ENCODE peak calls at places on chromosomes 13 and 19, in ten cellular contexts. Q, B, G, X, W, Z, H, L, N and K are unnamed samples.

GRCh38 chr13:45928196-45928595 is 76.6 kb upstream of the SIAH3 start:
- DNase-seq in N (no peak), W (no peak), B (no peak), X (no peak), L (no peak), G (no peak), H (no peak), Q (no peak), Z (no peak), K (no peak)

GRCh38 chr13:27012482-27013197 is 159.0 kb downstream of the USP12 start:
- DNase-seq in W (peak), H (no peak), N (peak), Q (no peak), Z (peak), G (no peak), X (no peak), B (no peak), L (no peak), K (no peak)

GRCh38 chr19:15297416-15298224 is 34.7 kb downstream of the BRD4 start:
- DNase-seq in Q (no peak), G (no peak), N (no peak), L (no peak), X (no peak), Z (no peak), B (peak), W (peak), H (no peak), K (no peak)

GRCh38 chr13:88800505-88800904 is 1129.3 kb downstream of the SLITRK5 start:
- DNase-seq in N (no peak), X (no peak), L (no peak), B (no peak), Q (no peak), H (no peak), W (peak), G (no peak), Z (no peak), K (no peak)

GRCh38 chr19:29798783-29799182 is 13.0 kb upstream of the CCNE1 start:
- DNase-seq in X (no peak), B (no peak), N (no peak), G (no peak), Z (no peak), H (no peak), L (no peak), W (peak), Q (no peak), K (no peak)

GRCh38 chr13:33999830-34000605 is 182.1 kb downstream of the RFC3 start:
- DNase-seq in N (no peak), H (no peak), W (no peak), Z (no peak), L (no peak), X (no peak), B (no peak), Q (no peak), G (no peak), K (no peak)

GRCh38 chr19:29263305-29264080 is 50.5 kb upstream of the UQCRFS1 start:
- DNase-seq in G (no peak), Z (no peak), X (no peak), B (peak), Q (no peak), N (no peak), L (peak), H (peak), W (no peak), K (peak)

GRCh38 chr19:39986643-39987042 is 10.2 kb upstream of the ZNF546 start:
- DNase-seq in N (no peak), Q (no peak), L (no peak), G (no peak), Z (no peak), H (no peak), W (no peak), X (no peak), B (no peak), K (no peak)

GRCh38 chr13:40508767-40509342 is 157.6 kb downstream of the FOXO1 start:
- DNase-seq in Q (no peak), X (no peak), H (no peak), W (no peak), N (no peak), L (no peak), G (no peak), B (no peak), Z (no peak), K (no peak)

GRCh38 chr19:24033962-24034342 is 53.0 kb upstream of the ZNF254 start:
- DNase-seq in B (peak), X (peak), W (peak), Z (peak), H (peak), N (peak), G (peak), Q (peak), L (peak), K (peak)

GRCh38 chr19:40219721-40220276 is 1.6 kb upstream of the TTC9B start:
- DNase-seq in H (no peak), W (peak), L (no peak), N (no peak), X (no peak), G (no peak), Q (no peak), Z (no peak), B (no peak), K (no peak)

GRCh38 chr19:19259741-19260140 is 13.4 kb downstream of the TM6SF2 start:
- DNase-seq in Z (no peak), Q (no peak), G (no peak), H (no peak), B (no peak), W (peak), X (no peak), L (no peak), N (no peak), K (no peak)

GRCh38 chr19:12791345-12792047 is at the start of gene JUNB:
- DNase-seq in L (peak), H (peak), Q (peak), X (peak), N (no peak), B (peak), W (peak), Z (peak), G (peak), K (peak)

GRCh38 chr19:12793290-12794195 is 2.3 kb downstream of the JUNB start:
- DNase-seq in Q (peak), H (peak), N (no peak), G (no peak), X (peak), B (peak), L (peak), Z (peak), W (peak), K (peak)

GRCh38 chr19:12790628-12791344 is 500 bp upstream of the JUNB start:
- DNase-seq in Z (no peak), G (no peak), Q (no peak), B (no peak), L (no peak), X (no peak), N (no peak), H (no peak), W (no peak), K (no peak)

GRCh38 chr19:12792853-12793289 is 1.6 kb downstream of the JUNB start:
- DNase-seq in H (no peak), N (no peak), W (no peak), G (no peak), Z (no peak), X (no peak), L (no peak), B (peak), Q (no peak), K (no peak)

DNA sequence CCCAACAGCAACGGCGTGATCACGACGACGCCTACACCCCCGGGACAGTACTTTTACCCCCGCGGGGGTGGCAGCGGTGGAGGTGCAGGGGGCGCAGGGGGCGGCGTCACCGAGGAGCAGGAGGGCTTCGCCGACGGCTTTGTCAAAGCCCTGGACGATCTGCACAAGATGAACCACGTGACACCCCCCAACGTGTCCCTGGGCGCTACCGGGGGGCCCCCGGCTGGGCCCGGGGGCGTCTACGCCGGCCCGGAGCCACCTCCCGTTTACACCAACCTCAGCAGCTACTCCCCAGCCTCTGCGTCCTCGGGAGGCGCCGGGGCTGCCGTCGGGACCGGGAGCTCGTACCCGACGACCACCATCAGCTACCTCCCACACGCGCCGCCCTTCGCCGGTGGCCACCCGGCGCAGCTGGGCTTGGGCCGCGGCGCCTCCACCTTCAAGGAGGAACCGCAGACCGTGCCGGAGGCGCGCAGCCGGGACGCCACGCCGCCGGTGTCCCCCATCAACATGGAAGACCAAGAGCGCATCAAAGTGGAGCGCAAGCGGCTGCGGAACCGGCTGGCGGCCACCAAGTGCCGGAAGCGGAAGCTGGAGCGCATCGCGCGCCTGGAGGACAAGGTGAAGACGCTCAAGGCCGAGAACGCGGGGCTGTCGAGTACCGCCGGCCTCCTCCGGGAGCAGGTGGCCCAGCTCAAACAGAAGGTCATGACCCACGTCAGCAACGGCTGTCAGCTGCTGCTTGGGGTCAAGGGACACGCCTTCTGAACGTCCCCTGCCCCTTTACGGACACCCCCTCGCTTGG is 964 bp downstream of the JUNB start:
- DNase-seq in L (peak), Z (no peak), H (peak), B (peak), W (no peak), Q (peak), N (no peak), G (no peak), X (peak), K (no peak)
- TF ChIP-seq CTCF in L (no peak), Z (no peak), H (no peak), B (no peak), W (no peak), Q (no peak), N (no peak), G (no peak), X (no peak), K (no peak)

GRCh38 chr19:1619094-1619439 is 13.8 kb upstream of the UQCR11 start:
- DNase-seq in G (no peak), W (no peak), Z (no peak), B (no peak), N (no peak), L (no peak), H (no peak), Q (no peak), X (no peak), K (no peak)

GRCh38 chr19:1616396-1616795 is 11.1 kb upstream of the UQCR11 start:
- DNase-seq in Z (no peak), X (no peak), L (peak), W (no peak), B (no peak), N (no peak), G (no peak), H (no peak), Q (no peak), K (no peak)

GRCh38 chr19:1616875-1617274 is 11.6 kb upstream of the UQCR11 start:
- DNase-seq in Z (no peak), B (no peak), H (no peak), X (no peak), Q (no peak), N (no peak), L (no peak), G (no peak), W (no peak), K (no peak)

GRCh38 chr19:1619703-1620102 is 14.4 kb upstream of the UQCR11 start:
- DNase-seq in Q (no peak), B (no peak), Z (no peak), W (no peak), H (no peak), X (no peak), N (no peak), L (no peak), G (no peak), K (no peak)

GRCh38 chr19:1618157-1619093 is 13.2 kb upstream of the UQCR11 start:
- DNase-seq in Z (no peak), N (no peak), H (peak), B (peak), W (peak), G (no peak), Q (no peak), L (peak), X (no peak), K (peak)
- TF ChIP-seq CTCF in Z (peak), N (peak), H (peak), B (peak), W (peak), G (peak), Q (no peak), L (peak), X (peak), K (peak)

GRCh38 chr19:8238251-8238650 is 29.1 kb downstream of the CERS4 start:
- DNase-seq in B (no peak), X (no peak), Q (no peak), H (peak), N (no peak), W (peak), L (peak), Z (no peak), G (no peak), K (peak)
- TF ChIP-seq CTCF in B (no peak), X (no peak), Q (no peak), H (no peak), N (no peak), W (no peak), L (no peak), Z (no peak), G (no peak), K (no peak)

DNA sequence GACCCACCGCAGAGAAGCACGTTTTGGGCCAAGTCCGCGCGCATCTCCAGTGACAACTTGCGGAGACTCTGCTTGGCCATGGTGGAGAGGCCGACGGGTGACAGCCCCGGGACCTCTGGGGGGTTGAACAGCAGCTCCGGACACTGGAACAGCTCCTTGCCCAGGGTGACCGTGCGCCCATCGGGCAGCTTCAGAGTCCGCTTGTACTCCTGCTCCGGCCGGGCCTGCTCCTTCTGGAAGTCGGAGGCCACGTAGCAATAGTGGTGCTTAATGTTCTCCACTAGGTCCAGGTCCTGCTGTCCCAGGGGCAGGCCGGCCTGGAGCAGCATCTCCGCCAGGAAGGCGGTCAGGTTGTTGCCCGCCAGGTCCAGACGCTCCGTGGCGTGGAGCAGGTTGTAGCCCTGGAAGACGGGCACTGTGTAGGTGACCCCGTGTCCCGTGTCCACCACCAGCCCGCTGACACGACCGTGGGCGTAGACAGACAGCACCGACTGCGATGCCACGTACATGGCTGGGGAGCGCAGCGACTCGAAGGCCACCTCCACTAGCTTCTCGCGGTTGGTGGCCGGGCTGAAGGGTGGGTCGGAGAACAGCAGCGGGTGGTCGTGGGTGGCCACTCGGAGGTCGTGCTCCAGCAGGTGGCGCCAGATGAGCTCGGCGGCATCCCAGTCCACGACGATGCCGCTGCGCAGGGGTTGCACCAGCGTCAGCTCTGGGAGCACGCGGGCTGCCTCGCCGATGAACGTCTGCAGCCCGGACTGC is 743 bp downstream of the ACTL9 start:
- DNase-seq in G (no peak), B (no peak), L (no peak), Q (no peak), W (no peak), H (no peak), Z (no peak), X (no peak), N (no peak), K (no peak)
- TF ChIP-seq CTCF in G (no peak), B (no peak), L (peak), Q (no peak), W (no peak), H (peak), Z (no peak), X (no peak), N (no peak), K (no peak)

DNA sequence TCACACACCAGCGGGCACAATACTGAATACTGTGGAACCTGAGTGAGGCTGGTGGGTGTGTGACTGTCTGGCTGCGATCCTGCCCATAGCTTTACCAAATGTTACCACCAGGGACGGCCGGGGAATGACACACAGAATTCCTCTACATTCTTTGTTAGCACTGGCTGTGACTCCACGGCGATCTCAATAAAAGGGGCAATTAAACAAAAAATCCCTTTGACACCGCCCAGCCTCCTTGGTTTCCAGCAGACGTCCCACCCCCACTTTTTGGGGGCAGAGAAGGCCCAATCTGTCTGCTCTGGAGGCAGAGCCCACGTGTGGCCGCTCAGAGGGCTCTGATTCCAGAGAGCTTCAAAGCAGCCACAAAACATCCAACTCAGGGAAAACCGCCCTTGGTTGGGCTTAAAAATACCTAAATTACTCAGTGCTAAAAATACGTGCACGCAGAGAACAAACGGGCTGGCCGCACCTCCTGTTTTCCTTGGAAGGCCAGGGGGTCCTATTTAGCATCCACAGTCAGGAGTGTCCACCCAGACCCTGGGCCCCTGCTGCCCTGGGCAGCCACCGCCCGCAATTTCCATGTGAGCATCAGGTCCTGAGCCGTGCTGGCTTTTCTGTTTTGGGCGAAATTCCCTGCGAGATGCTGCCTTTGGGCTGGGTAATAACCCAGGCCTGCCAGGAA is 47.8 kb downstream of the GADD45B start:
- DNase-seq in X (no peak), N (peak), H (no peak), L (no peak), Q (no peak), W (no peak), G (peak), Z (peak), B (no peak), K (no peak)
- TF ChIP-seq CTCF in X (no peak), N (peak), H (peak), L (no peak), Q (no peak), W (no peak), G (peak), Z (peak), B (peak), K (no peak)

GRCh38 chr13:52746141-52746540 is 6.5 kb upstream of the CNMD start:
- DNase-seq in Z (no peak), Q (no peak), G (no peak), N (no peak), B (no peak), L (no peak), W (no peak), X (no peak), H (no peak), K (no peak)

GRCh38 chr13:52743569-52743968 is 3.9 kb upstream of the CNMD start:
- DNase-seq in L (no peak), N (no peak), X (no peak), W (no peak), G (no peak), H (no peak), Q (no peak), B (no peak), Z (no peak), K (no peak)

GRCh38 chr13:52739468-52740071 is at the start of gene CNMD:
- DNase-seq in Q (no peak), B (no peak), N (no peak), X (no peak), L (no peak), W (no peak), Z (no peak), G (no peak), H (peak), K (no peak)

GRCh38 chr13:52744842-52745241 is 5.2 kb upstream of the CNMD start:
- DNase-seq in Z (no peak), Q (no peak), B (no peak), L (no peak), G (no peak), H (no peak), W (no peak), N (no peak), X (no peak), K (no peak)

GRCh38 chr13:52743988-52744387 is 4.4 kb upstream of the CNMD start:
- DNase-seq in H (no peak), X (no peak), N (no peak), Z (no peak), B (no peak), Q (no peak), L (no peak), W (no peak), G (no peak), K (no peak)
- TF ChIP-seq CTCF in H (no peak), X (no peak), N (no peak), Z (no peak), B (no peak), Q (no peak), L (no peak), W (no peak), G (no peak), K (no peak)

DNA sequence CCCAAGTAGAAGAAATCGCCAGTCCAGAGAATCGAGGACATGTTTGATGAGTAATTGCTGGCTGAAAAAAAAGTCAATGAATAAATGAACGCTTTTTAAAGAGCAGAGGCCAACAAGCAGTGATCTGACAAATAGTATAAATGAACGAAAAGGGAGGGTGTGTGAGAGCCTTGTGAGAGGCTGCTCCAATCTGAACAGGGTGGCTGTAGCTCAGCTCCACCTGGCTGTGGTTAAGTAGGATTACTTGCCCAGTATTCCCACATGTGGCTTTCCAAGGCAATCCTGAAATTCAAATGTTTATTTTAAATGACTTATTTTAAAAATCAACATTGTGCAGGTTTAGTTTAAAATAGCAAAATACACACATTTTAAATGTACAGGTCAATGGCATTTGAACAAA is 117.0 kb downstream of the TSHZ3 start:
- DNase-seq in W (no peak), Z (peak), Q (no peak), N (no peak), X (no peak), B (no peak), G (no peak), H (peak), L (no peak), K (no peak)
- TF ChIP-seq CTCF in W (no peak), Z (peak), Q (no peak), N (no peak), X (no peak), B (peak), G (no peak), H (no peak), L (no peak), K (no peak)

GRCh38 chr19:377801-378581 is 31.0 kb downstream of the C2CD4C start:
- DNase-seq in B (no peak), W (peak), G (no peak), X (no peak), N (no peak), Q (no peak), H (no peak), Z (no peak), L (no peak), K (no peak)
- TF ChIP-seq CTCF in B (no peak), W (no peak), G (no peak), X (no peak), N (no peak), Q (no peak), H (no peak), Z (no peak), L (no peak), K (no peak)

GRCh38 chr13:87280139-87280538 is 391.0 kb upstream of the SLITRK5 start:
- DNase-seq in G (no peak), H (no peak), Z (no peak), L (no peak), B (no peak), N (no peak), X (no peak), W (no peak), Q (no peak), K (no peak)
- TF ChIP-seq CTCF in G (no peak), H (no peak), Z (no peak), L (no peak), B (no peak), N (no peak), X (no peak), W (peak), Q (no peak), K (no peak)